ENCODE peak calls at places on chromosome 21, in five cellular contexts. I is A673, D is heart right ventricle, P is uterus, H is AG10803. C is an unnamed sample.

GRCh38 chr21:43192501-43193081 is 23.8 kb downstream of the CRYAA start:
- DNase-seq in D (no peak), P (no peak), I (no peak), H (no peak), C (peak)

GRCh38 chr21:35614412-35614901 is 445.9 kb downstream of the SETD4 start:
- DNase-seq in P (no peak), I (no peak), D (no peak), H (peak), C (no peak)

GRCh38 chr21:41364308-41364707 is 2.5 kb downstream of the MX2 start:
- DNase-seq in D (no peak), I (no peak), H (no peak), P (no peak), C (no peak)

GRCh38 chr21:35172231-35172630 is 123.1 kb upstream of the RUNX1 start:
- DNase-seq in D (no peak), H (no peak), P (no peak), I (no peak), C (no peak)

GRCh38 chr21:34639882-34640788 is 25.2 kb upstream of the RCAN1 start:
- DNase-seq in P (no peak), D (no peak), I (no peak), H (no peak), C (no peak)

GRCh38 chr21:43864806-43865470 is at the start of gene AGPAT3:
- DNase-seq in D (peak), P (no peak), H (peak), I (peak), C (peak)

GRCh38 chr21:35375115-35375514 is 326.0 kb upstream of the RUNX1 start:
- DNase-seq in H (peak), P (no peak), D (no peak), I (no peak), C (no peak)

GRCh38 chr21:17660862-17661261 is 48.2 kb upstream of the BTG3 start:
- DNase-seq in I (no peak), P (no peak), H (no peak), D (no peak), C (peak)

GRCh38 chr21:35190201-35190701 is 141.1 kb upstream of the RUNX1 start:
- DNase-seq in H (peak), P (no peak), D (no peak), I (no peak), C (no peak)

GRCh38 chr21:43984905-43985689 is 27.0 kb upstream of the TRAPPC10 start:
- DNase-seq in H (no peak), P (no peak), D (no peak), I (no peak), C (no peak)

DNA sequence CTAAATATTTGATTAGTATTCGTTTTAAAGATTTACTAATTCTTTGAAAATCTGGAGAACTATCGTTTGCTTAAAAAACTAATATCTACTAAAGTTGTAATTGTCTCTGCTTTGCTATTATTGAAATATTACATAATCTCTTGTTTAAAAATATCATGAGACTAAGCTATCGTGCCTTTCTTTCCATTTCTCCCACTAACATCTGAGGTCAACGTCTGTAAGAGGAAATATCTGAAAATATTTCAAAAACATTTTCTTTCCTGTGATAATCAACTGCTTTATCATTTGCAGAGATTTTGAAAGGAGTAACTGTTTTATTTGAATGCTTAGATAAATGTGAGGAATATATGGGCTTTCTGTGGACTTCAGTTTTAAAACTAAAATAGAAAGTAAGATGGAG is 694.1 kb downstream of the USP25 start:
- DNase-seq in I (no peak), D (no peak), H (no peak), P (no peak), C (no peak)
- H3K4me3 ChIP-seq in I (no peak), D (peak), H (no peak), P (peak), C (peak)

DNA sequence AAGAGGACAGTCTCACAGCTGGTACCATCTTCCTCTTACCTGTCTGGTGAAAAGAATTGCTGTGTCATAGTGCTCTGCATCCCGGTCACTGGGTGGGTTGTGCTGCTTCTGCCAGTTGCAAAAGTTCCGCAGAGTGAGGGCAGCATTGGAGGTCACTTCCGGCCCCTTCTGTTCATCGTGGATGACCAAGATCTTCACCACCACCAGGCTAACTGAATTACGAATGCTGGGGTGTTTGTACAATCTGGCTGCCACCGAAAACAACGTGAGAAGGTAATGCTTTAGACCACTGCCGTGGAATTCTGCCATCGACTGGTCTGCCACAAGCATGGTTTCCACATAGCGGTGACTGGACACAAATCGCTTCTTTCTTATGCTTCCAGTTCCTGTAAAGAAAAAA is 2.9 kb downstream of the ADAMTS1 start:
- DNase-seq in P (no peak), D (no peak), I (no peak), H (peak), C (no peak)
- H3K4me3 ChIP-seq in P (peak), D (peak), I (peak), H (peak), C (peak)

GRCh38 chr21:38798481-38798882 is 7.2 kb upstream of the ETS2 start:
- DNase-seq in D (no peak), P (no peak), I (peak), H (no peak), C (no peak)
- H3K4me3 ChIP-seq in D (no peak), P (no peak), I (no peak), H (no peak), C (no peak)

GRCh38 chr21:45295576-45296365 is 8.1 kb upstream of the POFUT2 start:
- DNase-seq in I (no peak), P (peak), H (peak), D (no peak), C (peak)

GRCh38 chr21:45292399-45293213 is 4.9 kb upstream of the POFUT2 start:
- DNase-seq in H (peak), I (peak), P (peak), D (peak), C (peak)

GRCh38 chr21:45293214-45293725 is 5.6 kb upstream of the POFUT2 start:
- DNase-seq in P (no peak), H (peak), I (no peak), D (no peak), C (no peak)

GRCh38 chr21:45294509-45295291 is 7.0 kb upstream of the POFUT2 start:
- DNase-seq in H (peak), D (peak), P (peak), I (no peak), C (no peak)

GRCh38 chr21:45293726-45294401 is 6.2 kb upstream of the POFUT2 start:
- DNase-seq in D (no peak), H (peak), I (no peak), P (peak), C (no peak)
- H3K4me3 ChIP-seq in D (no peak), H (no peak), I (no peak), P (no peak), C (no peak)

DNA sequence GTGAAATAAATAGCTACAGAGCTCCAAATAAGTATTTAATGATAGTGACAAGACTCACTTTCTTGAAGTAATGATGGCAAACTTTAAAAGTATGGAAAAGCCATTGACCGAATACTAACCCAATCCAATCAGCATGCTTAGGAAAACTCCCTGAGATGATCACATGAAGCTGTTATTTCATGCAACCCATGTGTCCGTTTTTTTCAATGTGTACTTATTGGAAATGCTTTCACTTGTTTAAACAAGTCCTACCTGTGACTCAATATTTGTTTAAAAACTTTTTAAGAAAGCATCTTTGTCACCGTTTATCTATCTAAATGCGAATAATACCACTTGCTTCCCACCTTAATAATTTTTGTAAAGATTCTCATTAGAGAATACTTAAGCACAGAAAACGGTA is 185.8 kb downstream of the NRIP1 start:
- DNase-seq in I (no peak), P (no peak), H (no peak), D (no peak), C (no peak)
- H3K4me3 ChIP-seq in I (no peak), P (no peak), H (no peak), D (no peak), C (no peak)

DNA sequence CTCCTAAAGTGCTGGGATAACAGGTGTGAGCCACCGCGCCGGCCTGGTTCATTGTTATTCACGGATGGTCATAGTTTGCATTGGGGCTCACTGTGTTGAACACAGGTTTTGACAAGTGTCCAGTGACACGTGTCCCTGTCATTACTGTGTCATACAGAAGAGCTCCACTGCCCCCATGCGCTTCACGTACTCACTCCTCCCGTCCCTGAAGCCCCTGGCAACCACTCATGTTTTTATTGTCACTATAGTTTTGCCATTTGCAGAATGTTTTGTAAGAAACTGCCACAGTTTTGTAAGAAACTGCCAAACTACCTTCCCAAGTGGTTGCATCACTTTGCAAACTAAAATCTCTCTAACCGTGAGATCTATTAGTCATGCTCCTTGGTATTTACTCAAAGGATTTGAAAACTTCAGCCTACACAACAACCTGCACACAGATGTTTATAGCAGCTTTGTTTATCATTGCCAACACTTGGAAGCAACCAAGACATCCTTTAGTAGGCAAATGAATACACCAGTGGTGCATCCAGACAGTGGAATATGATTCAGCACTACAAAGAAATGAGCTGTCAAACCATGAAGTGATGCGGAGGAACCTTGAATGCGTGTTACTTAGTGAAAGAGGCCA is 163.2 kb upstream of the COL6A1 start:
- DNase-seq in D (no peak), P (no peak), I (no peak), H (peak), C (no peak)
- H3K4me3 ChIP-seq in D (no peak), P (no peak), I (no peak), H (no peak), C (no peak)

C was measured in dorsolateral prefrontal cortex.